ENCODE peak calls at places on chromosomes 13 and 19, in four cellular contexts. S is HCT116, Y is H1, D is GM12878. I is an unnamed sample.

GRCh38 chr19:17797397-17798201 is 2.7 kb downstream of the B3GNT3 start:
- DNase-seq in S (peak; percentile 94), Y (no peak), D (no peak), I (no peak)

GRCh38 chr19:30228726-30229523 is 143.3 kb upstream of the ZNF536 start:
- DNase-seq in S (no peak), Y (no peak), D (no peak), I (no peak)

GRCh38 chr13:30690282-30691188 is 44.8 kb upstream of the ALOX5AP start:
- DNase-seq in S (no peak), Y (no peak), D (no peak), I (peak; percentile 31)

GRCh38 chr13:99969368-99969933 is 2.1 kb downstream of the ZIC5 start:
- DNase-seq in S (no peak), Y (no peak), D (no peak), I (no peak)

GRCh38 chr19:10520652-10521318 is 3.5 kb upstream of the S1PR5 start:
- DNase-seq in S (no peak), Y (no peak), D (no peak), I (no peak)

GRCh38 chr13:48437381-48437780 is 24.5 kb upstream of the LPAR6 start:
- DNase-seq in S (no peak), Y (no peak), D (no peak), I (no peak)

GRCh38 chr19:42052241-42052863 is 17.7 kb downstream of the GRIK5 start:
- DNase-seq in S (no peak), Y (no peak), D (no peak), I (no peak)

GRCh38 chr19:55642153-55643002 is 1.1 kb upstream of the ZNF581 start:
- DNase-seq in S (no peak), Y (no peak), D (no peak), I (no peak)

GRCh38 chr13:110455941-110456340 is 105.6 kb downstream of the RAB20 start:
- DNase-seq in S (peak; percentile 81), Y (peak; percentile 79), D (no peak), I (peak; percentile 86)

GRCh38 chr19:6433663-6434062 is at the start of gene SLC25A41:
- DNase-seq in S (no peak), Y (no peak), D (no peak), I (no peak)

GRCh38 chr19:46860846-46861690 is at the start of gene ARHGAP35:
- DNase-seq in S (no peak), Y (no peak), D (no peak), I (peak; percentile 92)

GRCh38 chr19:29400917-29401711 is 124.7 kb upstream of the VSTM2B start:
- DNase-seq in S (no peak), Y (no peak), D (peak; percentile 0), I (no peak)

GRCh38 chr13:36606060-36606459 is 67.8 kb upstream of the SERTM1 start:
- DNase-seq in S (no peak), Y (no peak), D (no peak), I (no peak)

GRCh38 chr19:37492213-37492612 is 14.5 kb upstream of the ZNF793 start:
- DNase-seq in S (no peak), Y (no peak), D (no peak), I (no peak)

GRCh38 chr13:52785721-52786120 is 46.1 kb upstream of the CNMD start:
- DNase-seq in S (peak; percentile 49), Y (no peak), D (no peak), I (no peak)

GRCh38 chr19:49843265-49843664 is 7.7 kb upstream of the PTOV1 start:
- DNase-seq in S (no peak), Y (no peak), D (peak; percentile 34), I (no peak)

GRCh38 chr19:33484226-33484774 is 37.3 kb downstream of the PEPD start:
- DNase-seq in S (no peak), Y (no peak), D (no peak), I (no peak)

GRCh38 chr13:90412980-90413379 is 934.5 kb upstream of the MIR17HG start:
- DNase-seq in S (no peak), Y (no peak), D (no peak), I (no peak)

GRCh38 chr19:18390075-18390909 is 4.3 kb downstream of the GDF15 start:
- DNase-seq in S (no peak), Y (no peak), D (no peak), I (no peak)

GRCh38 chr13:79775830-79776229 is 294.9 kb downstream of the NDFIP2 start:
- DNase-seq in S (peak; percentile 7), Y (no peak), D (no peak), I (no peak)

GRCh38 chr19:49106648-49107135 is 7.5 kb upstream of the LIN7B start:
- DNase-seq in S (peak; percentile 43), Y (no peak), D (no peak), I (peak; percentile 71)

GRCh38 chr19:30017172-30017571 is 75.1 kb downstream of the URI1 start:
- DNase-seq in S (no peak), Y (no peak), D (peak; percentile 50), I (no peak)

GRCh38 chr13:110436786-110437370 is 124.6 kb downstream of the RAB20 start:
- DNase-seq in S (no peak), Y (no peak), D (no peak), I (no peak)

GRCh38 chr13:30676672-30677071 is 58.7 kb upstream of the ALOX5AP start:
- DNase-seq in S (no peak), Y (no peak), D (no peak), I (no peak)

GRCh38 chr13:31518666-31519065 is 220.7 kb upstream of the RXFP2 start:
- DNase-seq in S (no peak), Y (no peak), D (no peak), I (no peak)

GRCh38 chr13:76711515-76712182 is 174.6 kb downstream of the KCTD12 start:
- DNase-seq in S (no peak), Y (no peak), D (no peak), I (no peak)

GRCh38 chr13:38582133-38582532 is 104.7 kb upstream of the FREM2 start:
- DNase-seq in S (no peak), Y (no peak), D (no peak), I (peak; percentile 6)

GRCh38 chr19:13366529-13367143 is 139.6 kb downstream of the CACNA1A start:
- DNase-seq in S (peak; percentile 51), Y (peak; percentile 5), D (no peak), I (peak; percentile 61)

GRCh38 chr13:110923777-110924638 is 9.1 kb upstream of the ANKRD10 start:
- DNase-seq in S (no peak), Y (no peak), D (no peak), I (no peak)

GRCh38 chr13:107296804-107297203 is 728.9 kb upstream of the ARGLU1 start:
- DNase-seq in S (no peak), Y (no peak), D (no peak), I (no peak)

GRCh38 chr19:45630463-45630862 is 8.7 kb downstream of the EML2 start:
- DNase-seq in S (peak; percentile 67), Y (no peak), D (peak; percentile 60), I (no peak)

GRCh38 chr13:26558912-26559485 is 1.5 kb downstream of the WASF3 start:
- DNase-seq in S (no peak), Y (no peak), D (no peak), I (no peak)

GRCh38 chr19:7883796-7884570 is 4.3 kb upstream of the LRRC8E start:
- DNase-seq in S (no peak), Y (no peak), D (no peak), I (no peak)

GRCh38 chr19:17114414-17114831 is 38.8 kb downstream of the MYO9B start:
- DNase-seq in S (no peak), Y (no peak), D (no peak), I (no peak)

GRCh38 chr13:108326318-108326717 is 56.8 kb downstream of the TNFSF13B start:
- DNase-seq in S (no peak), Y (no peak), D (peak; percentile 8), I (no peak)

GRCh38 chr19:41746593-41747227 is 8.6 kb upstream of the CEACAM6 start:
- DNase-seq in S (peak; percentile 47), Y (no peak), D (no peak), I (peak; percentile 59)

GRCh38 chr13:100138859-100139491 is 50.1 kb downstream of the PCCA start:
- DNase-seq in S (no peak), Y (no peak), D (no peak), I (no peak)

GRCh38 chr19:35995655-35995993 is 636 bp downstream of the SDHAF1 start:
- DNase-seq in S (no peak), Y (no peak), D (no peak), I (peak; percentile 79)

GRCh38 chr13:74098077-74098476 is 36.1 kb downstream of the KLF12 start:
- DNase-seq in S (no peak), Y (no peak), D (no peak), I (no peak)
- TF ChIP-seq EGR1 in S (no peak), Y (no peak), D (no peak), I (no peak)

GRCh38 chr13:95893861-95894260 is 159.3 kb downstream of the UGGT2 start:
- DNase-seq in S (no peak), Y (no peak), D (no peak), I (no peak)
- TF ChIP-seq EGR1 in S (no peak), Y (no peak), D (no peak), I (no peak)

GRCh38 chr13:71339736-71340135 is 527.3 kb downstream of the DACH1 start:
- DNase-seq in S (no peak), Y (no peak), D (no peak), I (no peak)
- TF ChIP-seq EGR1 in S (no peak), Y (no peak), D (no peak), I (no peak)

DNA sequence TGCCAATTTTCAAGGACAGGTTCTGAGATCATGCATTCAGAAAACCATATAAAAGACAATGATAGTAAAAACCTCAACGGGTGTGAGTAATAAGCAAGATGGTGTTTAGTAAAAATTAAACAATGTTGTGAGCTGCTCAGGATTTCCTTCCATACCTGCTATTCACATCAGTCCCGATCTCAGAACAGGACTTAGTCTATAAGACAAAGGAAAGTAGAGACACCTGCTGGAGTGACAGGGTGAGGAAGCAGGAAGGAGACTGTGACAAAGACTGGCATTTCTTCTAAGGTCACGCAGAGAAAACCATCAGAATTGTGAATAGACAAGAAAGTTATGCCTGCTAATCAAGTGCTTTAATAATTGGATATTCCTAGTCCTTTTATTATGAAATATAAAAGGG is 648.0 kb downstream of the DACH1 start:
- DNase-seq in S (no peak), Y (no peak), D (no peak), I (no peak)
- TF ChIP-seq EGR1 in S (no peak), Y (no peak), D (no peak), I (no peak)

DNA sequence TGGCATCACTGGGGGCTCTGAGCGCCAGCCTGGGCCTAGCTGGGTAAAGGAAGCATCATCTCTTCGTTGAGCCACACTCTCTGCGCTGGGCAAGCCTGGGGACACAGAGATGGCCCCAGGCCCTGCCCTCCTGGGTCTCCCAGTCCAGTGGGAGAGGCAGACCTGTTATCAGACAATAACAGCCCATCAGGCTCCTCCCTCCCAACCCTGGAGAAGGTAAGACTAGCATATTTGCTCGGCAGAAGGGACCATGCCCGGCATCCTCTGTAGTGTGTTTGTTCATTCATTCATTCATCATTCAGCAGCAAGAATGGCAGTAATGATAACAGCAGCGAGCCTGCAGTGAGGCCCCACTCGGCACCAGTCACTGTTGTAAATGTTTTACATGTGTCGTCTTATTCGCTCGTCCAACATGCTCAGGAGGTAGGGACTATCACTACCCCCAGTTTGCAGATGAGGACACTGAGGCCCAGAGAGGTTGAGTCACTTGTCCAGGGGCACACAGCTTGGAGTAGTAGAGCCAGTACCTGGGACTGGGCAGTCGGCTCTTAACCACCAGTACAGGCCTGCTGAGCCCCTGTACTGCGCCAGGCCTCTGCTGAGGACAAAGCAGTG is 33.2 kb downstream of the PAK4 start:
- DNase-seq in S (no peak), Y (no peak), D (no peak), I (peak; percentile 65)
- TF ChIP-seq EGR1 in S (no peak), Y (no peak), D (no peak), I (no peak)

GRCh38 chr19:1361601-1362384 is 21.9 kb upstream of the NDUFS7 start:
- DNase-seq in S (no peak), Y (no peak), D (no peak), I (no peak)
- TF ChIP-seq EGR1 in S (no peak), Y (no peak), D (no peak), I (no peak)

I was measured in K562.